ENCODE peak calls at places on chromosome 3, in five cellular contexts. E, H, Y, J and I are unnamed samples.

GRCh38 chr3:128282392-128283196 is 129.3 kb downstream of the EEFSEC start:
- DNase-seq in J (peak; percentile 89), E (peak; percentile 39), Y (peak; percentile 68), H (no peak), I (peak; percentile 40)

GRCh38 chr3:129689036-129689435 is 82.6 kb upstream of the PLXND1 start:
- DNase-seq in J (no peak), E (no peak), Y (no peak), H (no peak), I (no peak)

GRCh38 chr3:84318273-84318809 is 640.4 kb upstream of the CADM2 start:
- DNase-seq in Y (peak; percentile 71), J (no peak), H (peak; percentile 92), E (no peak), I (no peak)

GRCh38 chr3:134077649-134078081 is 47.9 kb upstream of the SLCO2A1 start:
- DNase-seq in H (no peak), Y (peak; percentile 6), E (no peak), J (no peak), I (no peak)

GRCh38 chr3:61978460-61979419 is 394.6 kb downstream of the FEZF2 start:
- DNase-seq in J (no peak), Y (no peak), H (no peak), E (no peak), I (no peak)

GRCh38 chr3:165729756-165730155 is 107.5 kb downstream of the BCHE start:
- DNase-seq in E (no peak), H (no peak), Y (no peak), J (no peak), I (no peak)

GRCh38 chr3:179324270-179324754 is 1.5 kb downstream of the ZNF639 start:
- DNase-seq in Y (no peak), H (peak; percentile 42), E (no peak), J (no peak), I (no peak)

GRCh38 chr3:194208701-194209100 is 72.8 kb downstream of the HES1 start:
- DNase-seq in Y (no peak), J (no peak), H (no peak), E (no peak), I (no peak)

GRCh38 chr3:196335469-196335868 is 2.7 kb downstream of the TM4SF19 start:
- DNase-seq in Y (peak; percentile 37), H (no peak), E (no peak), J (no peak), I (no peak)

DNA sequence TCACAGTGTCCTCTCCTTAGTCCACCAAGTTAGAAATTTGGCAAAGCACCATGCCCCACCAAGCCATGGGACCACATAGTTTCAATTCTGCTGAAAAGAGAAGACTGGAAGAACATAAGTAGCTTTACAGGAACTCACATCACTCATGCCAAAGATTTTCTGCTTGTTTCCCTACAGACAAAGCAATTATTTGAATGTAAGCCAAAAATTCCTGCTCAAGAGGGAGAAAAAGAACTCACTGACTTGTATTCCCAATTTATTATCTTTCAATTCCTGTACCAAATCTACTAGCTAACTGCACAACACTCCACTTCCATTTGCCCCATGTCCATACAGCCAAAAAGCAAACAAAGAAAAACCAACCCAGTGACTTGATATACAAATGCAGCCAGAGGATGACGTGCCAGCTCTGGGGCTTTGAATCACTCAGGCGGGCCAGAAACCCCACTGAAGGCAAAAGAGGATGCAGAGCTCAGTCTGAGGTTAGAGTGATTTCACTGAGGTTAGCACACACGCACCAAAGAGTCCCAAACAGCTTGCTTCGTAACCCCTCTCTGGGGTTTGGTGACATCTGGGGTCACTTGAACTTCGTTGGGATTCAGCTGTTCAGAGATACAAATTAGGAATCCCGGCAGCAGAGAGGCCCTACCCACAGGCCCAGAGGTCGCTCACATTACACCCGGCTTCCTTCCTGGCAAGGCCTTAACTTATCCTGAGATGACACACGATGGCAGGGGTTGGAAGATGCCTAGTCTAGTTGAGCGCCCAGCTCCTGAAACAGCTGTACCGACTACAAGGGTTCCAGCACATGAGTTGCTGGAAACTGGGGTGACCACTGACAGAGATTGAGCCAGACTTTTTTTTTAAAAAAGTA is 1.7 kb downstream of the RFTN1 start:
- DNase-seq in H (no peak), Y (peak; percentile 53), E (peak; percentile 45), J (peak; percentile 28), I (peak; percentile 74)
- H3K4me1 ChIP-seq in H (peaks cover 4% of the 10 kb centered on the region), Y (no peaks in the 10 kb centered on the region), E (peaks cover 40% of the 10 kb centered on the region), J (peaks cover 13% of the 10 kb centered on the region), I (peaks cover 36% of the 10 kb centered on the region)

DNA sequence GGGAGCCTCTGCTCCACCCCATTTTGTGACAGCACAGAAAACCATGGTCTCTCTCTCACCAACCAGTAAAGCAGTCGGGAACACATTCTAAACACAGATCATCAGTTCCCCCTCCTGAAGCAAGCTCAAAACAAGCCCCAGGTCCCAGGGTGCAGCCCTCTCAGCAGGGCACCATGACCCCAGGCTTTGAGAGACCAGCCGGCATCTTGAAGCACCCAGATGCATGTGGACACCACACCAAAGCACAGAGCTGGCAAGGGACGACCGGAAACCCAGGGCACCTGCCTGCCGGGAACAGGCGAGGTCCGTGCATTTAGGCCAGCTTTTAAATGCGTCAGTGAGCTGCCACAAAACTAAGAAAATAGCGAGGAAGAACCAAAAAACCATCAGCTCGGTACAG is 103.2 kb upstream of the IQSEC1 start:
- DNase-seq in E (no peak), Y (no peak), H (no peak), J (no peak), I (no peak)
- TF ChIP-seq CTCF in E (no peak), Y (no peak), H (no peak), J (no peak), I (no peak)

GRCh38 chr3:148997623-148998022 is 6.3 kb downstream of the GYG1 start:
- DNase-seq in Y (no peak), H (no peak), J (no peak), E (no peak), I (no peak)
- H3K4me1 ChIP-seq in Y (peaks cover 6% of the 10 kb centered on the region), H (peaks cover 2% of the 10 kb centered on the region), J (peaks cover 9% of the 10 kb centered on the region), E (peaks cover 64% of the 10 kb centered on the region), I (peaks cover 38% of the 10 kb centered on the region)

DNA sequence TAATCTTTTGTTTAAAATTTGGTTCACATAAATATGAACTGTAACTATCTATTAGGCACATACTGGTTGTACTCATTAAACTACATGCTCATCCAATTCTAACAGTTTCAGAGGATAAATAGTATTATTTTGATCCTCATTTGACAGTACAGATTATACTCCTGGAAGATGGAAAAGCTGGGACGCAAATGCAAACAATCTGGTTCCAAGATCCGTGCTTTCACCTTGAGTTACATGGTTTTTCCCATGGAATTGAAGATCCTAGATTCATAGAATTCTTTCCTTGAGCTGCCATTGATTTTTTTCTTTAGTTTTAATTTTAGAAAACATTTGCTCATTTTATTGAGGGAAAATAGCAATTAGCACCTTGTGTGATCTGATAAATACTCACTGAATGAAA is 285.8 kb downstream of the ROBO2 start:
- DNase-seq in E (no peak), Y (no peak), H (no peak), J (no peak), I (no peak)
- TF ChIP-seq CTCF in E (no peak), Y (no peak), H (no peak), J (no peak), I (no peak)

DNA sequence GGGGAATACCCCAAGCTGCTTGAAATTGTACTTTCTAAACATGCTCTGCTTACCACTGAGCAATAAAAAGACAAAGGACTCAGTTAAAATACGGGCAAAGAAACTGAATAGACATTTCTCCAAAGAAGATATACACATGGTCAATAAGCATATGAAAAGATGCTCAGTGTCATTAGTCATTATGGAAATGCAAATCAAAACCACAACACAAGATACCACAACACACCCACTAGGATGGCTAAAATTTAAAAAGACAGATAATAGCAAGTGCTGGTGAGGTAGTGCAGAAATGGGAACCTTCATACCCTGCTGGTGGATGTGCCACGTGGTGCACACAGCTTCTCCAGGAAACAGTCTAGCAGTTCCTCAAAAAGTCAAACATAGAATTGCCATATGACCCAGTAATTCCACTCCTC is 21.3 kb downstream of the LRIG1 start:
- DNase-seq in J (no peak), E (no peak), H (no peak), Y (no peak), I (no peak)
- H3K4me1 ChIP-seq in J (peaks cover 100% of the 10 kb centered on the region), E (peaks cover 84% of the 10 kb centered on the region), H (no peaks in the 10 kb centered on the region), Y (peaks cover 59% of the 10 kb centered on the region), I (peaks cover 94% of the 10 kb centered on the region)

GRCh38 chr3:123642182-123642956 is 57.5 kb upstream of the HACD2 start:
- DNase-seq in H (peak; percentile 92), Y (peak; percentile 97), J (peak; percentile 79), E (no peak), I (peak; percentile 68)
- TF ChIP-seq CTCF in H (peak; percentile 99), Y (peak; percentile 97), J (peak; percentile 57), E (peak; percentile 59), I (peak; percentile 87)

DNA sequence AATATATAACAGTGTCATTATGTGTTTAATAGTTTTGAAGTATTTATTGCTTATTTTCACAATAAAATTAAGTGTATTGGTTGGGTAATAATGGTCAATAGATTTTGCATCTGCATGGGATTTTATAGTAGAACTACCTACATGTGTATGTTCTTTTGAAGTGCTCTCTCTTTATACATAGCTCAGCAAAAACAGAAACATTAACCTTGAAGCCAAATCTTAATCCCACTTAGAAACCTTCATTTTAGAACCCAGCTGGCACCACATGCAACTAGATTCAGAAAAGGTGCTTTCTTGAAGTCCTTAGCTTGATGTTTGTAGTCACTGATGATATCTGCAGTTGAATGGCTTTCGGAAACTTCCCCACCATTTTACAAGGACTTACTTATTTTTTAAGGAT is 146.9 kb upstream of the IL12A start:
- DNase-seq in H (no peak), J (no peak), E (no peak), Y (no peak), I (no peak)
- H3K4me1 ChIP-seq in H (peaks cover 9% of the 10 kb centered on the region), J (no peaks in the 10 kb centered on the region), E (peaks cover 57% of the 10 kb centered on the region), Y (peaks cover 4% of the 10 kb centered on the region), I (peaks cover 69% of the 10 kb centered on the region)

DNA sequence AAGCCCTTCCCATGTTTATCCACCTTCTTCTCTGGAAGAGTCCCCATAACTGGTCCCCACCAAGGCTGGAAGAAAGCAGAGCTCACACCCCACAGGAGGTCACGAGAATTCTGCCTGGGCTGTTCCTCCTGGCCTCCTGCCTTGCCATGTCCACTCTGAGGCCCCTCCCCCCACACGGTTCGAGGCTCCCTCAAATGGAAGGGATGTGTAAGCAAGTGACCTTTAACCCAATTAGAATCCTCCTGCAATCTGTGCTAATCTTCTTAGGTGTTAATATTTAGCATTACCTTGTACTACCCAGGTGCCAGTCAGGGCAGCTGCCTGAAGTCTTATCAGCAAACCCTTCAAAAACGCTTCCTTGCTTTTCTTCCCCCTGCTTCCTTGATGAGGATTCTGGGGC is 32.4 kb upstream of the DYNC1LI1 start:
- DNase-seq in Y (peak; percentile 65), J (no peak), H (no peak), E (no peak), I (no peak)
- TF ChIP-seq CTCF in Y (no peak), J (no peak), H (no peak), E (no peak), I (no peak)